ENCODE peak calls at places on chromosomes 16 and 17, in ten cellular contexts. S, D, W, O, Z, H, X, G, F and E are unnamed samples.
A peak's percentile ranks its signal among the peaks of the same experiment; 100 is the strongest.

GRCh38 chr17:81239714-81240555 is 817 bp downstream of the NDUFAF8 start:
- DNase-seq in G (no peak), W (no peak), S (no peak), O (no peak), F (peak; percentile 33), D (peak; percentile 30), Z (no peak), H (no peak), X (peak; percentile 60), E (no peak)

GRCh38 chr17:54172654-54173316 is 350.1 kb downstream of the KIF2B start:
- DNase-seq in W (no peak), S (no peak), O (no peak), H (no peak), Z (peak; percentile 18), G (no peak), F (no peak), D (peak; percentile 44), X (peak; percentile 5), E (no peak)

GRCh38 chr17:46772013-46772878 is 46.2 kb downstream of the WNT3 start:
- DNase-seq in F (peak; percentile 16), W (no peak), S (no peak), G (peak; percentile 46), D (peak; percentile 57), Z (peak; percentile 57), O (no peak), H (peak; percentile 73), X (peak; percentile 56), E (no peak)

GRCh38 chr17:27743288-27743885 is 56.9 kb downstream of the NOS2 start:
- DNase-seq in F (no peak), H (no peak), Z (no peak), X (no peak), G (no peak), D (no peak), S (no peak), O (no peak), W (no peak), E (no peak)

GRCh38 chr17:7045492-7046126 is 1.7 kb upstream of the SLC16A11 start:
- DNase-seq in X (peak; percentile 76), F (peak; percentile 89), D (peak; percentile 73), W (no peak), G (no peak), S (no peak), O (no peak), Z (peak; percentile 80), H (peak; percentile 76), E (no peak)

GRCh38 chr16:66961065-66961744 is at the start of gene CES3:
- DNase-seq in G (peak; percentile 41), D (peak; percentile 87), X (peak; percentile 80), Z (peak; percentile 85), S (no peak), H (peak; percentile 91), O (no peak), W (no peak), F (peak; percentile 46), E (peak; percentile 21)

GRCh38 chr16:30068750-30069574 is 3.4 kb downstream of the ALDOA start:
- DNase-seq in F (peak; percentile 46), X (no peak), H (no peak), D (peak; percentile 32), O (no peak), W (no peak), G (no peak), S (no peak), Z (peak; percentile 54), E (no peak)

GRCh38 chr17:18859256-18859655 is 1.3 kb downstream of the PRPSAP2 start:
- DNase-seq in X (no peak), G (no peak), S (no peak), D (no peak), H (no peak), F (no peak), W (no peak), O (no peak), Z (peak; percentile 28), E (no peak)

GRCh38 chr17:55859518-55859917 is 108.7 kb downstream of the PCTP start:
- DNase-seq in Z (no peak), O (no peak), H (no peak), S (no peak), F (no peak), W (no peak), D (no peak), X (no peak), G (no peak), E (no peak)

GRCh38 chr16:23374721-23375120 is 72.6 kb downstream of the SCNN1B start:
- DNase-seq in X (no peak), Z (no peak), W (no peak), F (no peak), S (no peak), G (no peak), H (no peak), O (no peak), D (peak; percentile 56), E (no peak)

DNA sequence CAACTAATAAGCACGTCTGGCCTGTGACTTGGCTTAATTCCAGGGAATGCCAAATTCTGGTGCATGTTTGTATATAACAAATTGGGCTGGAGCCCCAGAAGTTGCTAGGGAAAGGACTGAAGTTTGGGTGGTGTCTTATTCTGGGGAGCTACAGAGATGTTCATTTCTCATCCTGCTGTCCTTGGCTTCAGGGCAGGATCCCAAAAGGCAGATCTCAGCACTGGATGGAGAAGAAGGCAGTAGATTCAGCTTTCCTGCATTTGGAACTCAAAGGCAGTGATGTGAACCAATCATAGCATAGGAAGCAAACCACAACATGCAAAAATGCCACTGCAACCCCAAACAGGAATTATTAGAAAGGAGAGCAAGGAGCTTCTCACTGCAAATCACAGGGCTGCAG is 184.2 kb downstream of the HS3ST3A1 start:
- DNase-seq in S (no peak), H (no peak), O (no peak), W (no peak), D (no peak), X (no peak), Z (no peak), G (no peak), F (no peak), E (no peak)
- TF ChIP-seq POLR2A in S (no peak), H (no peak), O (no peak), W (no peak), D (no peak), X (no peak), Z (no peak), G (no peak), F (no peak), E (no peak)

GRCh38 chr16:28193530-28194423 is 18.0 kb downstream of the XPO6 start:
- DNase-seq in D (no peak), X (no peak), Z (no peak), S (no peak), G (no peak), W (no peak), H (peak; percentile 60), F (peak; percentile 35), O (no peak), E (no peak)
- TF ChIP-seq POLR2A in D (no peak), X (no peak), Z (no peak), S (no peak), G (no peak), W (no peak), H (no peak), F (no peak), O (no peak), E (no peak)

GRCh38 chr17:61764846-61765245 is 98.5 kb downstream of the BRIP1 start:
- DNase-seq in D (no peak), H (no peak), S (no peak), Z (no peak), X (no peak), G (no peak), W (no peak), F (no peak), O (no peak), E (no peak)

GRCh38 chr17:61759362-61759761 is 104.0 kb downstream of the BRIP1 start:
- DNase-seq in W (no peak), Z (no peak), O (no peak), F (no peak), X (no peak), G (no peak), S (no peak), H (no peak), D (no peak), E (no peak)

GRCh38 chr17:61758430-61758829 is 104.9 kb downstream of the BRIP1 start:
- DNase-seq in H (no peak), W (no peak), D (no peak), O (no peak), Z (no peak), F (no peak), X (no peak), G (no peak), S (no peak), E (no peak)

GRCh38 chr17:61757168-61757567 is 106.2 kb downstream of the BRIP1 start:
- DNase-seq in Z (no peak), S (no peak), G (no peak), O (no peak), D (no peak), H (no peak), F (no peak), W (no peak), X (no peak), E (no peak)

DNA sequence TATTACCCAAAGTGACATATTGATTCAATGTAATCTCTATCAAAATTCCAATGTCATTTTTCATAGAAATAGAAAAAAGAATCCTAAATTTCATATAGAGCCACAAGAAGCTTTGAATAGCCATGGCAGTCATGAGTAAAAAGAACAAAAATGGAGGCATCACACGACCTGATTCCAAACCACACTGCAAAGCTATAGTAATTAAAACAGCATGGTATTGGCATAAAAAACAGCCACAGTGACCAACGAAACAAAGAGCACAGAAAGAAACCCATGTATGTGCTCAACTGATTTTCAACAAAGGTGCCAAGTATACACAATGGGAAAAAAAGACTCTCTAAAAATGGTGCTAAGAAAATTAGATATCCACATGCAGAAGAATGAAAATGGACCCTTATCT is 101.5 kb downstream of the BRIP1 start:
- DNase-seq in F (no peak), W (no peak), S (no peak), D (no peak), X (no peak), O (no peak), G (no peak), H (no peak), Z (no peak), E (no peak)
- TF ChIP-seq POLR2A in F (no peak), W (no peak), S (no peak), D (no peak), X (no peak), O (no peak), G (no peak), H (no peak), Z (no peak), E (no peak)

GRCh38 chr16:69150146-69150865 is 17.9 kb downstream of the UTP4 start:
- DNase-seq in D (peak; percentile 65), Z (peak; percentile 68), S (no peak), O (peak; percentile 43), H (peak; percentile 82), W (peak; percentile 57), X (peak; percentile 77), G (peak; percentile 52), F (peak; percentile 85), E (peak; percentile 94)

GRCh38 chr16:69143116-69143515 is 10.7 kb downstream of the UTP4 start:
- DNase-seq in H (no peak), Z (peak; percentile 30), D (no peak), F (no peak), W (no peak), X (peak; percentile 40), O (no peak), S (no peak), G (no peak), E (no peak)

GRCh38 chr16:69141936-69142335 is 9.5 kb downstream of the UTP4 start:
- DNase-seq in W (no peak), G (no peak), D (no peak), H (no peak), X (no peak), F (no peak), S (no peak), Z (no peak), O (no peak), E (no peak)

GRCh38 chr16:69141014-69141413 is 8.6 kb downstream of the UTP4 start:
- DNase-seq in Z (no peak), X (no peak), S (no peak), G (no peak), H (no peak), O (no peak), F (no peak), D (no peak), W (no peak), E (no peak)

GRCh38 chr16:69145658-69146057 is 13.2 kb downstream of the UTP4 start:
- DNase-seq in W (no peak), F (no peak), H (no peak), G (no peak), D (peak; percentile 80), X (no peak), Z (no peak), S (no peak), O (no peak), E (no peak)
- TF ChIP-seq POLR2A in W (no peak), F (no peak), H (no peak), G (no peak), D (no peak), X (no peak), Z (no peak), S (no peak), O (no peak), E (no peak)